ENCODE peak calls at places on chromosome 10, in seven cellular contexts. I, C, Q, Y, N, U and P are unnamed samples.
A peak's percentile ranks its signal among the peaks of the same experiment; 100 is the strongest.

GRCh38 chr10:18221123-18221522 is 80.9 kb downstream of the CACNB2 start:
- DNase-seq in U (no peak), I (no peak), Q (no peak), C (no peak), Y (no peak), N (no peak), P (no peak)

GRCh38 chr10:132510174-132510611 is 27.4 kb upstream of the INPP5A start:
- DNase-seq in Y (no peak), N (no peak), I (no peak), C (no peak), U (no peak), Q (no peak), P (peak; percentile 71)

GRCh38 chr10:85977642-85978041 is 389.0 kb downstream of the GRID1 start:
- DNase-seq in N (no peak), Y (no peak), Q (no peak), I (no peak), U (no peak), C (no peak), P (no peak)

GRCh38 chr10:110789604-110790428 is 81.9 kb upstream of the PDCD4 start:
- DNase-seq in N (no peak), Y (no peak), C (no peak), I (no peak), U (no peak), Q (no peak), P (no peak)

GRCh38 chr10:102831322-102832071 is 5.7 kb downstream of the CYP17A1 start:
- DNase-seq in N (no peak), Q (no peak), Y (no peak), C (no peak), I (no peak), U (no peak), P (no peak)

GRCh38 chr10:86450806-86451603 is 70.6 kb downstream of the WAPL start:
- DNase-seq in C (no peak), U (no peak), N (no peak), I (no peak), Y (no peak), Q (no peak), P (no peak)

GRCh38 chr10:6128591-6129383 is 40.0 kb downstream of the RBM17 start:
- DNase-seq in C (no peak), U (no peak), Y (no peak), N (no peak), Q (no peak), I (peak; percentile 62), P (no peak)

GRCh38 chr10:23253780-23254179 is 61.7 kb downstream of the PTF1A start:
- DNase-seq in C (no peak), I (no peak), Q (no peak), N (peak; percentile 27), U (no peak), Y (no peak), P (no peak)

GRCh38 chr10:103613616-103614015 is 120.1 kb downstream of the NEURL1 start:
- DNase-seq in Q (no peak), U (no peak), N (peak; percentile 84), I (no peak), C (no peak), Y (no peak), P (no peak)

GRCh38 chr10:126972622-126973414 is 67.6 kb downstream of the DOCK1 start:
- DNase-seq in Y (no peak), U (no peak), Q (peak; percentile 58), I (no peak), C (no peak), N (peak; percentile 42), P (no peak)

GRCh38 chr10:5349362-5349761 is 15.4 kb upstream of the UCN3 start:
- DNase-seq in Q (no peak), I (no peak), C (no peak), U (no peak), N (no peak), Y (no peak), P (no peak)

GRCh38 chr10:102422586-102423129 is 2.0 kb downstream of the FBXL15 start:
- DNase-seq in U (peak; percentile 87), N (no peak), Y (peak; percentile 78), C (peak; percentile 55), I (peak; percentile 83), Q (peak; percentile 85), P (peak; percentile 90)

DNA sequence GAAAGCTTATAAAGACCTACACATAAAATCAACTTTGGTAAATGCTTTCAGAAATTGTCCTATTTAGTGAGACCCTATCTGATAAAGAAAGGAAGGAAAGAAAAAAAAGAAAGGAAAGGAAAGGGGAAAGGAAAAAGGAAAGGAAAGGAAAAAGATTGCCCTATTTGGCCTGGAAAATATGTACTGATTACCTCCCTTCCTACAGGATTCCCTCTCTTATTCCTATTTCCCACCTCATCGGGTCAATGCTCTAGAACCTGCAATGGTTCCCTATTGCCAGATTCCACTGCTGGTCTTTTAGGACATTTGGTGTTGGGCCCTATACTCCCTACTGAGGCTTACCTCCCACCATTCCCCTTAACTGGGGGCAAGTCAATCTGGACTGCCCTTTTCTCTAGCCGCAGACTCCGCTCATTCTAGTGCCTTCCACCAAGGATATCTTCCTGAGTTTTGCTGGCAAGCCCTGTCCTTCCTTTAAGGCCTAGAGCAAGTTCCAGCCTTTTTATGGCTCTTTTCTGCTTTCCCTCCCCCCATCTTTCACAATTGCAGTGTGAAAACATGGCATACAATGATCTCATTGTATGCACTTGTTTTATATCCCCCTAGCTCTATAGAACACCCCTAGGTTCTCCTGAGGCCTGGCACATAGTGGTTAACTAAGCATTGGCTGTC is 4.4 kb downstream of the DDIT4 start:
- DNase-seq in I (no peak), Y (no peak), Q (no peak), U (no peak), N (no peak), C (no peak), P (no peak)
- H3K27ac ChIP-seq in I (peak overlapping the region; percentile 80), Y (peak overlapping the region; percentile 41), Q (peak overlapping the region; percentile 98), U (peak overlapping the region; percentile 96), N (no peak overlapping the region), C (peak overlapping the region; percentile 91), P (no peak overlapping the region)

GRCh38 chr10:49061667-49062066 is 53.7 kb downstream of the VSTM4 start:
- DNase-seq in I (no peak), C (no peak), U (no peak), Q (no peak), Y (no peak), N (no peak), P (no peak)

GRCh38 chr10:49055231-49055850 is 60.0 kb downstream of the VSTM4 start:
- DNase-seq in U (no peak), N (no peak), Q (no peak), Y (no peak), I (no peak), C (no peak), P (no peak)

GRCh38 chr10:49056356-49056755 is 59.0 kb downstream of the VSTM4 start:
- DNase-seq in Y (no peak), C (no peak), N (no peak), U (no peak), I (no peak), Q (no peak), P (no peak)

GRCh38 chr10:49057481-49057880 is 57.8 kb downstream of the VSTM4 start:
- DNase-seq in N (no peak), Y (no peak), I (no peak), U (no peak), Q (no peak), C (no peak), P (no peak)

DNA sequence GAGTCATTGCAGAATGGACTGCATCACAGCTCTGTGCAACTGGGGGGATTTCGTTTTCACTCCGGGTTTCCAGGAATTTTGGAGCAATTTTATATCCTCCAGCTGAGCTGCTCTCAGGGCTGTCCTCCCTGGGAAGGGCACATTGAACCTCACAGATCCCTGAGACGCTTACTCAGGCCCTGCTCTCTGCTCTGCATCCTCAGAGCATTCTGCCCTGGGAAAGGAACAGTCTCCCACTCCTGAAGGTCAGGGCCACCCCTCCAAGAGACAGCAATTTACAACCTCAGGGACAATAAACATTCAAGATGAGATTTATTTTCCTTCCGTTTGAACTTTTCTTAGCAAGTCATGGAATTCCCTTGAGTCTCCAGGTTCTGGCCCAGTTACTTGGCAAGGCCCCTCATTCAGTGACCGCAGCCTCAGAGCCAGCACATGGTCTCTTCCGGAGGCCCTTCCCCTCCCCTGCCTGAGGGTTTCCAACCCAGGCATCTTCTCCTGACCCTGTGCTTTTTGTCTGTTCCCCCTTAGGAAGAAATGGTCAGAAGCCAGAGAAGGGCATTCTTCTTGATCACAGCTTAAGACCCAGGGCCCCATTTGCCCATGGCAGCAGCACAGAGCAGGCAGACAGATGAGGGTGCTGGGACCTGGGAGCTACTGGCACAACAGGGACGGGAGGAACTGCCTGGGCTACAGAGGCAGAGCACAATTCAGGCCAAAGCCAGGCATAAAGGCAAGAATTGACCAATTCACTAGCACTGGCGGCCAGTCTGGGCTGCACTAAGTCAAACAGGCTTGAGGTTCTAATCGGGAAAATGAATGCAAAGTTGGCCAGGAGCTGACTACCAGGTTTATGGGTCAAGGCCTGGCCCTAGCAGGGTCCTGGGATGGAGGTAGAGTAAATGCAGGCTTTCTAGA is 56.7 kb downstream of the VSTM4 start:
- DNase-seq in C (no peak), N (no peak), U (no peak), Q (no peak), I (no peak), Y (peak; percentile 56), P (no peak)
- H3K27ac ChIP-seq in C (no peak overlapping the region), N (no peak overlapping the region), U (no peak overlapping the region), Q (no peak overlapping the region), I (no peak overlapping the region), Y (no peak overlapping the region), P (no peak overlapping the region)

DNA sequence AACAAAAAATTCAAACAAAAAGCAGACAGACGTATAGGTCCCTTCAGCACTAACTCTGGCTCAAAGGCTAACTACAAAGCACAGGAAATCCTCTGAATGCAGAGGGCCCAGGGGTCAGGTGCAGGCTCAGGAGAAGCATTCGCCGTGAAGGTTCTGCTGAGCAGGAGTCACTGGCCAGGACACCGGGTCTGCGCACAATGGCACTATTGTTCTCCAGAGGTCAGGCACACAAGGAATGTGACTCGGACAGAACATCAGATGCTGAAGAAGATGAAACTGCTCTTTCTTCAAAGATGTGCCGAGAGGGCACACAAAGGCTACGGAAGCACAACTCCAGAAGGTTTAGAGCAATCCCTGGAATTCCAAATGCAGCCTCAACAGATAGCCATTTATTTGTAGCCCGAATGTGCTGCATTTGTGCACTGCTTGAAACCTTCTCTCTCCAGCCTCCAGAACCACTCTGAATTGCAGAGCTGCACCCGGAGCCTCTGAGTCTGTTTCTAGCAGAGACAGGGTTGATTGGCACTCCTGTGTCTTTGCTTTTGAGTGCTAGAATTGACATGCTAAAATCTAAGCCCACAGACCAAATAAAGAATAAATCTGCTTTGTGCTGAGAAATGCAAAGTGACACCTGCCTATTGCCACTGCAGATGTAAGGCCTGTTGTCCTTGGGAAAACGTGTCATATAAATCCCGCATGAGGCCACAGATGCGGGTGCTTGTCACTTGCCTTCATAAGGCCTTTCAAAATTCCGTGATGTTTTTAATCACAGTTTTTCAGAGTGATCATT is 85.4 kb upstream of the AFAP1L2 start:
- DNase-seq in C (no peak), N (no peak), U (no peak), Q (no peak), Y (no peak), I (peak; percentile 75), P (no peak)
- H3K27ac ChIP-seq in C (peak overlapping the region; percentile 46), N (no peak overlapping the region), U (no peak overlapping the region), Q (no peak overlapping the region), Y (peak overlapping the region; percentile 11), I (no peak overlapping the region), P (no peak overlapping the region)

DNA sequence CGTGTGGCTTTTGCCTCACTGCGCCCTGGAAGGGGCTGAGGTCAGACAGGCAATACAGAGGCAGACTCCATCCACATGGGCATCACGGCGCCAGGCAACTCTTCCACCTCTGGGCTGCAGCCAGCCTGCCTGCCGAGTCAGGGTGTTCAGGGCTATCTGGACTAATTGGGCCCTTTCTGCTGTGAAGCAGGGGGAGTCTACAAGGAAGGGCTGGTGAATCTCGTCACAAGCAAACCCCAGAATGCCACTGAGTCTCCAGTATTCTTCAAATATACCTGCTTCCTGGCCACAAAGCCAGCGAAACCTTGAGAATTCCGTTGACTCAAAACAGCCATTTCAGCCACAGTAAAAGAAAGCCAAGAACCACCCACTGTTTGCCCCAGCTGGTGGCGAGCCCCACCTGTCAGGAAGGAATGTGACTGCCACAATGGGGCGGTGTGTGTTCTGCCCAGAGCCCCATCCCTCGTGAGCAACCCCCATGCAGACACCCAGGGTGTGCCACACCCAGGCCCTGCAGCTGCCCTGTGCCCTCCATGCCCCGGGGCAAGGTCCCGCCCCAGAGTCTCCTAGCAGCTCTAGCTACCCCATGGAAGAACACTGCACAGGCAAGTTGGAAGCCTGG is 117.3 kb downstream of the FAM53B start:
- DNase-seq in Y (no peak), Q (no peak), U (peak; percentile 69), C (no peak), I (no peak), N (peak; percentile 90), P (no peak)
- H3K27ac ChIP-seq in Y (peak overlapping the region; percentile 69), Q (no peak overlapping the region), U (peak overlapping the region; percentile 67), C (no peak overlapping the region), I (no peak overlapping the region), N (peak overlapping the region; percentile 64), P (no peak overlapping the region)